ENCODE peak calls at places on chromosome 19, in four cellular contexts. W is GM23248; X is effector memory CD4-positive, alpha-beta T cell; Y is heart right ventricle. H is an unnamed sample. For H3K27me3, the result is how much of the 10 kb centered on the place peaks cover.

GRCh38 chr19:42606660-42607351 is 12.1 kb upstream of the CEACAM8 start:
- DNase-seq in W (peak), X (peak), Y (no peak), H (peak)

GRCh38 chr19:1651061-1651547 is 1.3 kb downstream of the TCF3 start:
- DNase-seq in Y (no peak), X (peak), W (peak), H (no peak)

GRCh38 chr19:13026478-13026999 is 31.3 kb downstream of the NFIX start:
- DNase-seq in Y (no peak), W (peak), X (no peak), H (peak)

GRCh38 chr19:43430142-43430710 is 15.5 kb downstream of the TEX101 start:
- DNase-seq in X (peak), W (no peak), Y (no peak), H (peak)

GRCh38 chr19:58218899-58219298 is 9.8 kb upstream of the ZNF544 start:
- DNase-seq in X (peak), Y (no peak), W (peak), H (no peak)

GRCh38 chr19:17235618-17236413 is 9.8 kb downstream of the OCEL1 start:
- DNase-seq in W (peak), X (peak), Y (no peak), H (peak)

GRCh38 chr19:52786078-52786463 is 520 bp downstream of the ZNF600 start:
- DNase-seq in X (no peak), W (peak), Y (no peak), H (no peak)

GRCh38 chr19:3984584-3984907 is 717 bp downstream of the EEF2 start:
- DNase-seq in W (no peak), X (no peak), Y (no peak), H (no peak)

GRCh38 chr19:1837625-1838105 is 10.6 kb downstream of the REXO1 start:
- DNase-seq in X (peak), Y (no peak), W (peak), H (no peak)

GRCh38 chr19:37943480-37943879 is 36.5 kb downstream of the SIPA1L3 start:
- DNase-seq in X (no peak), W (no peak), Y (no peak), H (no peak)

GRCh38 chr19:10362259-10362658 is 18.1 kb downstream of the TYK2 start:
- DNase-seq in Y (no peak), X (no peak), W (no peak), H (no peak)

GRCh38 chr19:17517898-17518297 is 6.4 kb downstream of the PGLS start:
- DNase-seq in W (no peak), X (no peak), Y (no peak), H (no peak)

GRCh38 chr19:29542776-29543175 is 17.0 kb downstream of the VSTM2B start:
- DNase-seq in W (no peak), Y (no peak), X (no peak), H (peak)

GRCh38 chr19:18869231-18869575 is 26.8 kb downstream of the CERS1 start:
- DNase-seq in X (no peak), Y (no peak), W (no peak), H (no peak)

GRCh38 chr19:3530389-3530788 is 8.6 kb upstream of the TEKTIP1 start:
- DNase-seq in W (no peak), Y (no peak), X (no peak), H (no peak)

GRCh38 chr19:16895467-16896097 is 6.8 kb downstream of the F2RL3 start:
- DNase-seq in X (no peak), Y (no peak), W (no peak), H (no peak)

GRCh38 chr19:49920624-49921363 is 8.2 kb upstream of the ATF5 start:
- DNase-seq in X (no peak), Y (no peak), W (no peak), H (no peak)

GRCh38 chr19:45152504-45153338 is 8.1 kb downstream of the NKPD1 start:
- DNase-seq in Y (peak), X (peak), W (peak), H (peak)

GRCh38 chr19:1132625-1133383 is 29.0 kb downstream of the GPX4 start:
- DNase-seq in Y (no peak), W (no peak), X (no peak), H (no peak)

GRCh38 chr19:13029893-13030292 is 34.6 kb downstream of the NFIX start:
- DNase-seq in W (peak), Y (no peak), X (no peak), H (no peak)

GRCh38 chr19:5403968-5404640 is 51.1 kb upstream of the ZNRF4 start:
- DNase-seq in X (peak), W (peak), Y (peak), H (peak)

DNA sequence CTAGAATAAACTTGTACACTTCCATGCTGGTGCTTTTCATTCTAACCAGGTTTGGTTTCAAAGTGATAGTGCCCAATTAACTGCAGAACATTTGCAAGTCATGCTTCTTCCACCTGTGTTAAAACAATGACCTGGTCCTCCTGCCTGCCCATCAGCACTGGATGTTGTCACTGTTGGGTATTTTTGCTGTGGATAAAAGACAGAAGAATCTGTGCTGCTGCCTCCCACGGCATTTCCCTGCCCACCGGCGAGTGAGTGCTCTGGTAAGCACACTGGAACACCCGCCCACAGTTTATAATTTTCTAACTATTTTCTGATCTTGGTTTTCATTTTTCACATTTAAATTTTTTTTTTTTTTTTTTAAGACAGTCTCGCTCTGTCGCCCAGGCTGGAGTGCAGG is 2.3 kb upstream of the AKAP8 start:
- DNase-seq in W (no peak), Y (no peak), X (no peak), H (no peak)
- H3K27ac ChIP-seq in W (no peak), Y (no peak), X (no peak), H (no peak)

GRCh38 chr19:47112664-47113445 is 721 bp downstream of the ZC3H4 start:
- DNase-seq in W (peak), X (peak), Y (peak), H (peak)
- H3K27me3 ChIP-seq in W (under half), X (under half), Y (under half), H (under half)

DNA sequence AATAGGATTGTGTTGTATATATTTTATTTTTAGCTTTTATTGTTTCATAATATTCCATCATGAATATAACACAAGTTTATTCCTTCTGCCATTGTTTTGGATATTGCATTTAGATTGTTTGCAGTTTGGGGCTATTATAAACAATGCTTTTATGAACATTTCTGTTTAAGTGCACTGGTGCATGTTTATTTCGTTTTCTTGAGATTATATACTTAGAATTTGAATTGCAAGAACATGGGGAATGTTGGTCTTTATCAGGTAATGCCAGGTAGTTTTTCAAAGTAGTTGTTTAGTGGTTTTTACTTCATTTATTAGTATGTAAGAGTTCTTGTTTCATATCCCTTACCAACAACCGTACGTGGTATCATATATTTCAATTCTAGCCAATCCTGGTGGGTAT is 4.3 kb downstream of the LSM14A start:
- DNase-seq in W (no peak), X (no peak), Y (no peak), H (no peak)
- H3K4me3 ChIP-seq in W (peak), X (peak), Y (no peak), H (no peak)

DNA sequence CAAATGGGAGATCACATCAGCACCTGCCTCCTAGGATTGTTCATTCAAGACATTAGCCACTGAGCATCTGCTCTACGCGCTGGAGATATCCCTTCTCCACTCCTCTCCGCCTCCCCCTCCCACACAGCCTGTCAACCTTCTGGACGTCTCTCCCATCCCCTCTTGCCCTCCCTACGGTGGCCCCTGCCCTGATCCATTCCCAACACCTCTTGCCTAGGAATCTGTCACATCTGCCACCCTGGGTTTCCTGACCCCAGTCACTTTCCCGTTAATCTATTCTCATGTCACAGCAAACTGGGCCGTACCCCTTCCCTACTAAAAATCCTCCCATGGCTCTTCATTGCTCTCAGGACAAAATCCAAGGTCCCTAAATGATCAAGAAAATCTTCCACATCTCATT is 10.3 kb downstream of the DYRK1B start:
- DNase-seq in Y (no peak), W (peak), X (no peak), H (no peak)
- H3K27ac ChIP-seq in Y (peak), W (no peak), X (no peak), H (no peak)

GRCh38 chr19:39197808-39198207 is 1.0 kb downstream of the NCCRP1 start:
- DNase-seq in W (no peak), X (no peak), Y (no peak), H (no peak)

GRCh38 chr19:39200066-39200817 is 3.5 kb downstream of the NCCRP1 start:
- DNase-seq in W (no peak), Y (no peak), X (no peak), H (no peak)

GRCh38 chr19:39196860-39197562 is at the start of gene NCCRP1:
- DNase-seq in X (no peak), W (no peak), Y (no peak), H (no peak)

GRCh38 chr19:39200818-39201145 is 3.3 kb downstream of the SYCN start:
- DNase-seq in Y (no peak), W (no peak), X (no peak), H (no peak)

DNA sequence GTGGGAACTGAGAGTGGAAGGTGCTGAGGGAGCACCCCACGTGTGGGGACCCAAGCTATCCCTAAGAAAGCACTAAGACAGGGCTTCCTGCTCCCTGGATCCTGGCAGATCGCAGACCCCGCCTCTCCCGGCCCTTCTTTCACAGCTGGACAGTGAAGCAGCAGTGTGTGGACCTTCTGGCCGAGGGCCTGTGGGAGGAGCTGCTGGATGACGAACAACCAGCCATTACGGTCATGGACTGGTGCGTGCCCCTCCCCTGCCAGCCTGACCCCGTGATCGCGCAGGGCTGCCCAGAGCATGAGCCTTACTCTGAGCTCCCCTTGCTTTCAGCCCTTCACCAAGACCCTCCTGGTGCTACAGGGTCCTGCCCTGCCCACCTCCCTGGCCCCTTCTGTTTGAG is 2.3 kb downstream of the NCCRP1 start:
- DNase-seq in W (peak), Y (no peak), X (no peak), H (no peak)
- H3K27me3 ChIP-seq in W (half or more), Y (half or more), X (under half), H (half or more)